ENCODE peak calls at places on chromosomes 6 and 20, in seven cellular contexts. C is Peyer's patch; U is iPS DF 6.9; Z is psoas muscle; V is mesendoderm; N is SK-N-SH; P is CD8-positive, alpha-beta memory T cell. T is an unnamed sample. For H3K4me1, the result is how much of the 10 kb centered on the place peaks cover.

GRCh38 chr6:80269331-80269730 is 162.9 kb downstream of the BCKDHB start:
- DNase-seq in C (no peak), Z (no peak), N (no peak), U (no peak), P (no peak), V (no peak), T (no peak)

GRCh38 chr6:125950293-125950692 is 6.3 kb upstream of the HINT3 start:
- DNase-seq in N (no peak), Z (no peak), C (no peak), U (no peak), V (peak), P (no peak), T (no peak)

GRCh38 chr20:22430154-22430745 is 154.1 kb downstream of the FOXA2 start:
- DNase-seq in Z (no peak), P (no peak), N (no peak), C (no peak), U (peak), V (peak), T (no peak)

GRCh38 chr6:161547617-161548016 is 273.8 kb upstream of the AGPAT4 start:
- DNase-seq in U (no peak), N (no peak), P (no peak), Z (no peak), C (no peak), V (peak), T (no peak)

GRCh38 chr20:1490643-1491042 is 577 bp downstream of the SIRPB2 start:
- DNase-seq in P (no peak), Z (no peak), V (no peak), U (no peak), C (no peak), N (no peak), T (no peak)

GRCh38 chr6:120584111-120584760 is 750.0 kb downstream of the TBC1D32 start:
- DNase-seq in P (no peak), U (no peak), V (peak), C (no peak), N (no peak), Z (no peak), T (no peak)

GRCh38 chr6:132972971-132973370 is 158.6 kb downstream of the RPS12 start:
- DNase-seq in Z (no peak), U (no peak), V (no peak), N (peak), P (no peak), C (no peak), T (no peak)

GRCh38 chr6:7747016-7747415 is 21.1 kb downstream of the BMP6 start:
- DNase-seq in C (no peak), U (no peak), P (no peak), V (no peak), N (no peak), Z (no peak), T (no peak)

GRCh38 chr6:15391500-15391899 is 145.6 kb downstream of the JARID2 start:
- DNase-seq in V (no peak), C (no peak), P (no peak), Z (no peak), N (no peak), U (no peak), T (no peak)

GRCh38 chr6:63576147-63576772 is 4.0 kb downstream of the LOC128125822 start:
- DNase-seq in Z (no peak), P (no peak), C (no peak), N (no peak), V (no peak), U (no peak), T (no peak)

GRCh38 chr6:160031442-160031841 is 62.6 kb downstream of the IGF2R start:
- DNase-seq in V (no peak), N (no peak), P (no peak), U (no peak), Z (no peak), C (no peak), T (no peak)

GRCh38 chr20:48773837-48774418 is 53.9 kb downstream of the PREX1 start:
- DNase-seq in N (no peak), Z (no peak), P (no peak), U (no peak), V (no peak), C (no peak), T (no peak)

GRCh38 chr6:6744551-6744950 is 156.0 kb downstream of the LY86 start:
- DNase-seq in N (no peak), C (no peak), U (no peak), Z (no peak), V (no peak), P (no peak), T (no peak)

GRCh38 chr6:133997267-133997666 is 44.2 kb downstream of the TBPL1 start:
- DNase-seq in N (no peak), C (no peak), U (no peak), P (no peak), Z (no peak), V (no peak), T (no peak)

GRCh38 chr6:5294392-5295211 is 33.3 kb downstream of the FARS2 start:
- DNase-seq in Z (no peak), U (no peak), N (no peak), V (no peak), P (no peak), C (no peak), T (peak)

GRCh38 chr6:43746613-43747101 is 23.4 kb upstream of the VEGFA start:
- DNase-seq in P (no peak), Z (peak), C (peak), N (peak), U (no peak), V (no peak), T (no peak)

GRCh38 chr6:49342410-49342809 is 120.6 kb downstream of the MMUT start:
- DNase-seq in C (no peak), N (no peak), U (peak), V (peak), Z (no peak), P (no peak), T (no peak)

GRCh38 chr6:142542704-142543233 is 241.0 kb downstream of the ADGRG6 start:
- DNase-seq in P (no peak), C (peak), N (no peak), U (no peak), V (peak), Z (peak), T (peak)

GRCh38 chr20:47368301-47368700 is 11.8 kb upstream of the ZMYND8 start:
- DNase-seq in Z (no peak), C (no peak), V (no peak), U (no peak), N (no peak), P (no peak), T (no peak)

GRCh38 chr6:20404641-20405032 is 3.0 kb downstream of the E2F3 start:
- DNase-seq in V (peak), U (no peak), C (peak), N (peak), Z (no peak), P (peak), T (peak)

GRCh38 chr6:107695061-107695715 is 128.9 kb downstream of the SCML4 start:
- DNase-seq in N (no peak), V (no peak), U (no peak), P (no peak), Z (no peak), C (no peak), T (no peak)

GRCh38 chr6:139006470-139006869 is 18.4 kb upstream of the REPS1 start:
- DNase-seq in N (no peak), Z (no peak), C (no peak), U (no peak), V (no peak), P (no peak), T (no peak)

GRCh38 chr6:143397229-143398222 is 53.0 kb downstream of the ADAT2 start:
- DNase-seq in V (peak), U (peak), C (peak), N (no peak), P (peak), Z (peak), T (peak)

GRCh38 chr6:3157151-3157933 is at the start of gene TUBB2A:
- DNase-seq in V (peak), N (peak), Z (peak), P (peak), C (peak), U (no peak), T (peak)

GRCh38 chr6:118029967-118030366 is 122.9 kb downstream of the SLC35F1 start:
- DNase-seq in N (no peak), Z (no peak), P (no peak), V (peak), C (no peak), U (no peak), T (no peak)

GRCh38 chr6:72746276-72746675 is 124.4 kb downstream of the KCNQ5 start:
- DNase-seq in U (no peak), N (no peak), Z (no peak), P (no peak), C (no peak), V (no peak), T (no peak)

GRCh38 chr6:15512126-15512525 is 150.7 kb downstream of the DTNBP1 start:
- DNase-seq in V (peak), C (no peak), U (no peak), N (peak), Z (no peak), P (no peak), T (no peak)

GRCh38 chr20:44003609-44004008 is 89.0 kb downstream of the TOX2 start:
- DNase-seq in C (no peak), N (no peak), Z (no peak), V (no peak), P (no peak), U (no peak), T (no peak)

GRCh38 chr6:33317418-33317667 is 201 bp downstream of the ZBTB22 start:
- DNase-seq in V (no peak), U (no peak), C (no peak), Z (no peak), N (peak), P (no peak), T (no peak)

GRCh38 chr6:6730831-6731230 is 142.3 kb downstream of the LY86 start:
- DNase-seq in N (no peak), V (no peak), U (no peak), Z (peak), P (no peak), C (no peak), T (no peak)

GRCh38 chr20:57658447-57659130 is 38.4 kb upstream of the ZBP1 start:
- DNase-seq in V (no peak), Z (no peak), N (peak), P (no peak), C (peak), U (no peak), T (no peak)

GRCh38 chr6:37190159-37190535 is 20.2 kb downstream of the PIM1 start:
- DNase-seq in V (no peak), U (no peak), C (peak), Z (no peak), N (no peak), P (no peak), T (no peak)

GRCh38 chr6:112307707-112308106 is 39.4 kb upstream of the RFPL4B start:
- DNase-seq in Z (no peak), N (no peak), U (no peak), V (no peak), P (no peak), C (no peak), T (no peak)

GRCh38 chr6:170027111-170028043 is 263.5 kb downstream of the DLL1 start:
- DNase-seq in U (no peak), Z (no peak), V (no peak), N (no peak), P (no peak), C (peak), T (no peak)

GRCh38 chr6:57242505-57242904 is 20.4 kb upstream of the RAB23 start:
- DNase-seq in Z (no peak), C (no peak), N (no peak), U (no peak), V (no peak), P (no peak), T (no peak)

GRCh38 chr20:20743511-20744169 is 31.2 kb upstream of the RALGAPA2 start:
- DNase-seq in C (peak), N (no peak), V (peak), U (no peak), P (no peak), Z (peak), T (peak)

GRCh38 chr20:40882173-40882572 is 146.4 kb upstream of the TOP1 start:
- DNase-seq in V (no peak), P (peak), C (no peak), Z (no peak), N (no peak), U (no peak), T (peak)

GRCh38 chr20:40880063-40880715 is 148.4 kb upstream of the TOP1 start:
- DNase-seq in N (no peak), P (no peak), V (no peak), U (no peak), C (no peak), Z (no peak), T (no peak)

GRCh38 chr20:40883097-40883496 is 145.5 kb upstream of the TOP1 start:
- DNase-seq in V (no peak), Z (no peak), C (no peak), N (peak), U (no peak), P (no peak), T (no peak)

GRCh38 chr20:40880716-40881104 is 147.9 kb upstream of the TOP1 start:
- DNase-seq in Z (no peak), U (no peak), C (no peak), N (no peak), P (no peak), V (no peak), T (no peak)
- H3K4me1 ChIP-seq in Z (under half), U (under half), C (under half), N (under half), P (under half), V (under half), T (under half)

DNA sequence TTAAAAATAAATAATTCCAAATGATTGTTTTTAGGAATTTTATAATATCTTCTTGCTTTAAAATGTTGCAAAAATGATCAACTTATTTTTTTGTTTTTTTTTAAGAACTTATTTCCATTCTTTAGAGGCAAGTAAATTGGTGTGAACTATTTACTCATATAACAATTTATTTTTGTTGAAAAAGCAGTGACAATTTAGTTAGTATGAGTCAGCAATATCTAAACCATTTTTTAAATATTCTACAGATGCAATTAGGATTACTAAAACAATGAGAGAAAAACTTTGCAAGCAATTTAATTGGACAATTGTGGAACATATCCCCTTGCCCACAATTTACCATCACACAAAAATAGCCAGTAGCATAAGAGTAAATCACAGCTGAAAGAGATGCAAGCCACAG is 319.5 kb downstream of the MEI4 start:
- DNase-seq in C (no peak), P (no peak), Z (no peak), N (no peak), U (no peak), V (no peak), T (no peak)
- H3K4me3 ChIP-seq in C (no peak), P (no peak), Z (no peak), N (no peak), U (no peak), V (no peak), T (no peak)

DNA sequence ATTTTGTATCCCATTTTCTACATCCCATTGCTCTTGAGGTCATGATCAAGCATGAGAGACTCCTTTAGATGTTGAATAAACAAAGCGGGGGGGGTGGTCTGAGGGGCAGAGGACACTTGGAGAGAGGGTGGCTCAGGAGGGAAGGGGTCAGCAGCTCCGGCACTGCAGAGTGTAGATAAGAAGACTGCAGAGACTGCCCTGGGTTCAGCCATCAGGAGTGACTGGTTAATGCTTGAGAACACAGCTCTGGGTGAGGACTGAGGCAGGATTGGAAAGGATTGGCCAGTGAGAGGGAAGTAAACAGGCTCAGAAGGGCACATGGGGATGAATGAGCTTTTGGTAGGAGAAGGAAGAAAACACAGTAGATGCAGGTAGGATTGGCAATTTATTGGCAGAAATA is 205.3 kb upstream of the CNR1 start:
- DNase-seq in U (no peak), P (no peak), V (no peak), N (no peak), C (no peak), Z (no peak), T (no peak)
- H3K4me1 ChIP-seq in U (under half), P (under half), V (under half), N (under half), C (under half), Z (under half), T (under half)

DNA sequence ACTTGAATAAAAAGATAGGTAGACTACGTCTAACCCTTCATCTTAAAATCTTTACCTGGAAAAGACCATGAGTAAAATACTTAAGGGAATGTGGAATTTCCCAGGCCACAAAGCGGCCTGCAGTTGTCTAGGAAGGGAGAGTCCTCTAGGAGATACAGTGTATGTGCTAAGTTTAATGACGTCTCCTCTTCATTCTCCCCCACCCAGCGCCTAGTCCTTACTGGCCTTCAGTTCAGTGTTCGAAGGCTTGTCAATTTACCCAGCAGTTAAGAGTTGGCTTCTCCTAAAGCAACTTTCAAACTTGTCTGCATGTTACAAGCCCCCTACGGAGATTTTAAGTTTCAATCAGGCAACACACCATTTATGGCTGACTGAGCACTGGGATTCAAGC is 35.2 kb downstream of the HFE start:
- DNase-seq in V (peak), N (no peak), Z (no peak), P (no peak), C (no peak), U (no peak), T (no peak)
- H3K4me3 ChIP-seq in V (no peak), N (peak), Z (peak), P (peak), C (peak), U (peak), T (no peak)

T was measured in small intestine.